ENCODE peak calls at places on chromosomes 16 and 17, in four cellular contexts. O, I, G and A are unnamed samples.

GRCh38 chr16:89117239-89117974 is 23.8 kb downstream of the ACSF3 start:
- DNase-seq in G (no peak), I (no peak), O (no peak), A (no peak)

GRCh38 chr17:28478940-28479615 is 5.6 kb downstream of the SLC13A2 start:
- DNase-seq in I (no peak), G (no peak), O (no peak), A (no peak)

GRCh38 chr17:16212793-16213192 is 2.5 kb downstream of the NCOR1 start:
- DNase-seq in G (no peak), O (no peak), I (peak), A (no peak)

GRCh38 chr17:41965694-41966375 is 760 bp upstream of the CNP start:
- DNase-seq in O (no peak), G (peak), I (peak), A (peak)

GRCh38 chr16:88430185-88430523 is 22.9 kb upstream of the ZFPM1 start:
- DNase-seq in O (no peak), I (no peak), G (no peak), A (no peak)

GRCh38 chr16:580946-581498 is 8.8 kb upstream of the RAB40C start:
- DNase-seq in O (no peak), G (no peak), I (no peak), A (no peak)

GRCh38 chr17:49861150-49861884 is 13.4 kb upstream of the TAC4 start:
- DNase-seq in O (no peak), I (peak), G (peak), A (peak)

GRCh38 chr16:26598989-26599785 is 467.5 kb upstream of the C16orf82 start:
- DNase-seq in G (no peak), I (no peak), O (no peak), A (no peak)

GRCh38 chr16:15644306-15644961 is 1.5 kb upstream of the MARF1 start:
- DNase-seq in I (peak), O (no peak), G (peak), A (no peak)

GRCh38 chr17:50967795-50968194 is 101.6 kb upstream of the TOB1 start:
- DNase-seq in I (no peak), G (no peak), O (no peak), A (no peak)

GRCh38 chr16:14003119-14003570 is 68.0 kb upstream of the MRTFB start:
- DNase-seq in I (no peak), O (no peak), G (peak), A (no peak)

GRCh38 chr17:80431246-80432195 is 16.6 kb downstream of the ENDOV start:
- DNase-seq in G (no peak), I (no peak), O (no peak), A (no peak)

GRCh38 chr17:73586153-73586906 is 57.9 kb downstream of the SDK2 start:
- DNase-seq in G (peak), O (no peak), I (no peak), A (no peak)

GRCh38 chr17:35315283-35315682 is 58.1 kb downstream of the SLFN11 start:
- DNase-seq in I (no peak), G (no peak), O (no peak), A (peak)

GRCh38 chr17:2337152-2337810 is at the start of gene SGSM2:
- DNase-seq in I (peak), O (no peak), G (peak), A (peak)

GRCh38 chr16:3266873-3267537 is 10.6 kb upstream of the MEFV start:
- DNase-seq in I (peak), G (peak), O (no peak), A (peak)

GRCh38 chr16:88792668-88793587 is 7.9 kb upstream of the PIEZO1 start:
- DNase-seq in G (no peak), O (no peak), I (no peak), A (no peak)

GRCh38 chr16:3106205-3106928 is 6.0 kb upstream of the ZNF205 start:
- DNase-seq in I (peak), O (no peak), G (peak), A (peak)

GRCh38 chr17:35414247-35414646 is 18.1 kb downstream of the SLFN12 start:
- DNase-seq in O (no peak), I (no peak), G (no peak), A (no peak)

GRCh38 chr16:83953796-83954576 is 946 bp downstream of the OSGIN1 start:
- DNase-seq in G (no peak), O (no peak), I (peak), A (peak)
- TF ChIP-seq PBX3 in G (no peak), O (no peak), I (no peak), A (no peak)

GRCh38 chr16:85778873-85779272 is 20.5 kb downstream of the EMC8 start:
- DNase-seq in O (no peak), G (no peak), I (no peak), A (no peak)

GRCh38 chr16:85774811-85775210 is 23.9 kb upstream of the C16orf74 start:
- DNase-seq in G (no peak), O (no peak), I (no peak), A (no peak)

GRCh38 chr16:85781156-85781555 is 18.2 kb downstream of the EMC8 start:
- DNase-seq in O (no peak), G (no peak), I (no peak), A (no peak)

GRCh38 chr16:85780281-85780680 is 19.1 kb downstream of the EMC8 start:
- DNase-seq in O (no peak), I (no peak), G (no peak), A (no peak)

DNA sequence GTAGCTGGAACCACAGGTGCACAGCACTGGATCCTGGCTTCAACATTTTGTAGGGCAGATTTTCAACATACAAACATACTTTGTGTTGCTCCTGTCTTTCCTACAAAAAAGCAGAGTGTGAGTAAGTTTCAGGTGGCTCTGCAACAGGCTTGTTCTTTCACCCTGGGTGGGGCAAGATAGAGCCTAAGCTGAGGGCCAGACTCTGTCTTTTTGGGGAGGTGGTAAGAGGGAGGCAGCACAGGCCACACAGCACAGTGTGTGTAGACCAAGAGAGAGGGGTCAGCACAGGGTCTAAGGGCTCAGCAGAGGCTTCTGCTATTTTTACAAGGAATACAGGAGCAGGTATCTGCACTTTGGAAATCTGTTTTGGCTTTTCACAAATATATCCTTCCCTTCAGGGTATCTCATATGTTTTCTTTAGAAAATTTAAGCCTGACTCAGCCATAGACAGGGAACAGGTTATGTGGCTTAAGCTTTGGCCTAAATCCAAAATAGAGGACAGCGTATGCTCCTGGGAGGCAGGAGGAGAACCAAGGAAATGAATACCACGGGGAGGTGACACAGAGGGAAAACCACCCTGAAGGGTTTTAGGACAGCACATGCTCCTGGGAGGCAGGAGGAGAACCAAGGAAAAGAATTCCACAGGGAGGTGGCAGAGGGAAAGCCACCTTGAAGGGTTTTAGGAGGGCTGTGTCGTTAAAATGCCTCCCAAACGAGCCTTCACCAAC is 21.6 kb downstream of the EMC8 start:
- DNase-seq in I (no peak), G (no peak), O (no peak), A (no peak)
- TF ChIP-seq PBX3 in I (no peak), G (no peak), O (no peak), A (no peak)

GRCh38 chr17:27218719-27219488 is 75.0 kb upstream of the WSB1 start:
- DNase-seq in I (no peak), O (peak), G (no peak), A (no peak)
- TF ChIP-seq PBX3 in I (no peak), O (no peak), G (no peak), A (no peak)

DNA sequence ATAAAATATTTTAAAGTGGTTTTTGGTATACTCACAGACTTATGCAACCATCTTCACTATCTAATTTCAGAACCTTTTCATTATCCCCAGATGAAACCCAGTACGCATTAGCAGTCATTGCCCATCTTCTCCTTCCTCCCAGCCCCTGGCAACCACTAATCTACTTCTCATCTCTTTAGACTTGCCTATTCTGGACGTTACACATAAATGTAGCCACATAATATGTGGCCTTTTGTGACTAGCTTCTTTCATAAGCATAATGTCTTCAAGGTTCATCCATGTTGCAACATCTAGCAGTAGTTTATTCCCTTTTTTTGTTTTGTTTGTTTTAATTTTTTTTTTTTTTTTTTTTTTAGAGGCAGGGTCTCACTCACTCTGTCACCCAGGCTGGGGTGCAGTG is 28.5 kb upstream of the C17orf107 start:
- DNase-seq in O (no peak), I (no peak), G (no peak), A (no peak)
- TF ChIP-seq PBX3 in O (no peak), I (no peak), G (no peak), A (no peak)

GRCh38 chr16:57608462-57609113 is 19.8 kb upstream of the ADGRG1 start:
- DNase-seq in G (no peak), O (no peak), I (no peak), A (no peak)
- TF ChIP-seq PBX3 in G (no peak), O (no peak), I (no peak), A (no peak)

GRCh38 chr17:64259922-64260321 is 3.1 kb downstream of the TEX2 start:
- DNase-seq in O (no peak), I (no peak), G (no peak), A (no peak)
- TF ChIP-seq PBX3 in O (no peak), I (no peak), G (peak), A (no peak)

DNA sequence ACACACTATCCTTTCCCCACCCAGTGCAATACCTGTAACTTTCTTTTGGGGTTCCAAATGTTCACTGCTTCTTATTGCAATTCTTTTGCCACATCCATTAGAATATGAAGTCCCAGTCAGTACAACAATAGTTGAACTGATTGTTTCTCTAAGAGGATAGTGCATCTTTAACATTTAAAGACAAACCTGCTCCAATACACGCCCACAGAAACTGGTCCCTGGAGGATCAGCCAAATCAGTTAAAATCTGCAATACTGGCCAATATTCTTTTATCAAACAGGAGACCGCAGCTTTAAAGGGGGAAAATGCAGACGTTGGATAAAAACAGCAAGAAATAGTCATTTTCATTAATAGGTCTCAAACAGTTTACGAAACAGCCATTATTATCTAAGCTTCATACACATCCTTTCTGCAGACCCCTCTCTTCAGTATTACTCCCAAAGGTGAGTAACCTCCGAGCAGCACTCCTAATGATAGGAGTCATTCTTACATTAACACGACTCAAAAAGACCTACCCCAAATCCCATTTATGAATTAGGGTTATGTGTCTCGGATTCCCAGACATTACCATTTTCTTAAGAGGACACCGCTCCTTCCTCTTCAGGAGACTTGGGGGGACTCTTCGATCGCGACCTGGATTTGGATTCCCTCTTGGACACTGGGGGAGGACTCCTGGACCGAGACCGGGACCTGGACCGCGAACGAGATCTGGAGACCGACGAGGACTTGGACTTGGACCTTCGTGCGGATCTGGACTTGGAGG is 1.4 kb downstream of the SRSF2 start:
- DNase-seq in G (no peak), O (no peak), I (no peak), A (no peak)
- TF ChIP-seq PBX3 in G (no peak), O (no peak), I (no peak), A (peak)

GRCh38 chr17:44972953-44973352 is 4.8 kb upstream of the C1QL1 start:
- DNase-seq in I (peak), O (no peak), G (no peak), A (no peak)
- TF ChIP-seq PBX3 in I (no peak), O (no peak), G (no peak), A (no peak)